ENCODE peak calls at places on chromosome 4, in seven cellular contexts. One of them, this sample, is unnamed.

GRCh38 chr4:8505229-8505628 is 64.7 kb downstream of the TRMT44 start:
- DNase-seq in heart left ventricle: no peak
- DNase-seq in sigmoid colon: peak; percentile 60
- DNase-seq in lower leg skin: no peak
- DNase-seq in H54: no peak
- DNase-seq in spleen: peak; percentile 58
- DNase-seq in body of pancreas: no peak
- DNase-seq in this sample: no peak

GRCh38 chr4:78059524-78059889 is 2.4 kb downstream of the FRAS1 start:
- DNase-seq in heart left ventricle: peak; percentile 51
- DNase-seq in sigmoid colon: peak; percentile 70
- DNase-seq in lower leg skin: no peak
- DNase-seq in H54: no peak
- DNase-seq in spleen: no peak
- DNase-seq in body of pancreas: peak; percentile 66
- DNase-seq in this sample: peak; percentile 65

GRCh38 chr4:7581477-7581876 is 146.7 kb upstream of the PSAPL1 start:
- DNase-seq in heart left ventricle: peak; percentile 26
- DNase-seq in sigmoid colon: no peak
- DNase-seq in lower leg skin: no peak
- DNase-seq in H54: peak; percentile 29
- DNase-seq in spleen: no peak
- DNase-seq in body of pancreas: peak; percentile 16
- DNase-seq in this sample: peak; percentile 12

GRCh38 chr4:37073226-37073840 is 171.2 kb upstream of the NWD2 start:
- DNase-seq in heart left ventricle: no peak
- DNase-seq in sigmoid colon: no peak
- DNase-seq in lower leg skin: no peak
- DNase-seq in H54: no peak
- DNase-seq in spleen: no peak
- DNase-seq in body of pancreas: no peak
- DNase-seq in this sample: no peak

GRCh38 chr4:169267070-169267469 is 3.7 kb downstream of the SH3RF1 start:
- DNase-seq in heart left ventricle: no peak
- DNase-seq in sigmoid colon: no peak
- DNase-seq in lower leg skin: no peak
- DNase-seq in H54: no peak
- DNase-seq in spleen: no peak
- DNase-seq in body of pancreas: no peak
- DNase-seq in this sample: no peak

GRCh38 chr4:113440366-113440765 is 321.2 kb downstream of the CAMK2D start:
- DNase-seq in heart left ventricle: no peak
- DNase-seq in sigmoid colon: no peak
- DNase-seq in lower leg skin: no peak
- DNase-seq in H54: no peak
- DNase-seq in spleen: no peak
- DNase-seq in body of pancreas: no peak
- DNase-seq in this sample: no peak

GRCh38 chr4:149791836-149792235 is 23.8 kb downstream of the IQCM start:
- DNase-seq in heart left ventricle: no peak
- DNase-seq in sigmoid colon: no peak
- DNase-seq in lower leg skin: no peak
- DNase-seq in H54: no peak
- DNase-seq in spleen: no peak
- DNase-seq in body of pancreas: no peak
- DNase-seq in this sample: no peak

GRCh38 chr4:10093801-10094552 is 22.6 kb downstream of the WDR1 start:
- DNase-seq in heart left ventricle: no peak
- DNase-seq in sigmoid colon: no peak
- DNase-seq in lower leg skin: no peak
- DNase-seq in H54: no peak
- DNase-seq in spleen: no peak
- DNase-seq in body of pancreas: no peak
- DNase-seq in this sample: no peak

GRCh38 chr4:112759313-112759712 is 122.4 kb downstream of the LARP7 start:
- DNase-seq in heart left ventricle: no peak
- DNase-seq in sigmoid colon: no peak
- DNase-seq in lower leg skin: no peak
- DNase-seq in H54: no peak
- DNase-seq in spleen: no peak
- DNase-seq in body of pancreas: no peak
- DNase-seq in this sample: no peak

GRCh38 chr4:84159767-84160166 is 339.3 kb downstream of the NKX6-1 start:
- DNase-seq in heart left ventricle: no peak
- DNase-seq in sigmoid colon: no peak
- DNase-seq in lower leg skin: no peak
- DNase-seq in H54: no peak
- DNase-seq in spleen: no peak
- DNase-seq in body of pancreas: peak; percentile 7
- DNase-seq in this sample: no peak

GRCh38 chr4:119211856-119212250 is 660 bp upstream of the USP53 start:
- DNase-seq in heart left ventricle: no peak
- DNase-seq in sigmoid colon: no peak
- DNase-seq in lower leg skin: no peak
- DNase-seq in H54: no peak
- DNase-seq in spleen: no peak
- DNase-seq in body of pancreas: no peak
- DNase-seq in this sample: no peak

GRCh38 chr4:78938474-78938867 is 767 bp downstream of the PAQR3 start:
- DNase-seq in heart left ventricle: no peak
- DNase-seq in sigmoid colon: no peak
- DNase-seq in lower leg skin: no peak
- DNase-seq in H54: no peak
- DNase-seq in spleen: no peak
- DNase-seq in body of pancreas: no peak
- DNase-seq in this sample: peak; percentile 50

GRCh38 chr4:119300388-119301131 is 21.4 kb downstream of the FABP2 start:
- DNase-seq in heart left ventricle: peak; percentile 94
- DNase-seq in sigmoid colon: peak; percentile 96
- DNase-seq in lower leg skin: peak; percentile 99
- DNase-seq in H54: peak; percentile 60
- DNase-seq in spleen: peak; percentile 99
- DNase-seq in body of pancreas: peak; percentile 98
- DNase-seq in this sample: no peak

GRCh38 chr4:36218121-36218520 is 26.2 kb downstream of the ARAP2 start:
- DNase-seq in heart left ventricle: no peak
- DNase-seq in sigmoid colon: no peak
- DNase-seq in lower leg skin: no peak
- DNase-seq in H54: no peak
- DNase-seq in spleen: no peak
- DNase-seq in body of pancreas: no peak
- DNase-seq in this sample: no peak

GRCh38 chr4:69896530-69897116 is 34.2 kb upstream of the CSN1S1 start:
- DNase-seq in heart left ventricle: no peak
- DNase-seq in sigmoid colon: no peak
- DNase-seq in lower leg skin: no peak
- DNase-seq in H54: no peak
- DNase-seq in spleen: no peak
- DNase-seq in body of pancreas: no peak
- DNase-seq in this sample: no peak

GRCh38 chr4:110014233-110014632 is 101.5 kb downstream of the EGF start:
- DNase-seq in heart left ventricle: no peak
- DNase-seq in sigmoid colon: no peak
- DNase-seq in lower leg skin: no peak
- DNase-seq in H54: no peak
- DNase-seq in spleen: no peak
- DNase-seq in body of pancreas: no peak
- DNase-seq in this sample: no peak

GRCh38 chr4:8123865-8124264 is 34.7 kb downstream of the ABLIM2 start:
- DNase-seq in heart left ventricle: no peak
- DNase-seq in sigmoid colon: no peak
- DNase-seq in lower leg skin: no peak
- DNase-seq in H54: no peak
- DNase-seq in spleen: no peak
- DNase-seq in body of pancreas: no peak
- DNase-seq in this sample: no peak

GRCh38 chr4:114791976-114792375 is 193.4 kb downstream of the UGT8 start:
- DNase-seq in heart left ventricle: no peak
- DNase-seq in sigmoid colon: no peak
- DNase-seq in lower leg skin: no peak
- DNase-seq in H54: no peak
- DNase-seq in spleen: no peak
- DNase-seq in body of pancreas: no peak
- DNase-seq in this sample: no peak

GRCh38 chr4:38013461-38014366 is 53.5 kb downstream of the PTTG2 start:
- DNase-seq in heart left ventricle: peak; percentile 70
- DNase-seq in sigmoid colon: peak; percentile 83
- DNase-seq in lower leg skin: no peak
- DNase-seq in H54: peak; percentile 38
- DNase-seq in spleen: no peak
- DNase-seq in body of pancreas: peak; percentile 89
- DNase-seq in this sample: no peak

GRCh38 chr4:182370491-182370890 is 127.3 kb downstream of the TENM3 start:
- DNase-seq in heart left ventricle: no peak
- DNase-seq in sigmoid colon: no peak
- DNase-seq in lower leg skin: no peak
- DNase-seq in H54: no peak
- DNase-seq in spleen: no peak
- DNase-seq in body of pancreas: no peak
- DNase-seq in this sample: no peak

GRCh38 chr4:81684357-81684756 is 212.7 kb upstream of the RASGEF1B start:
- DNase-seq in heart left ventricle: no peak
- DNase-seq in sigmoid colon: no peak
- DNase-seq in lower leg skin: no peak
- DNase-seq in H54: no peak
- DNase-seq in spleen: no peak
- DNase-seq in body of pancreas: no peak
- DNase-seq in this sample: peak; percentile 13

GRCh38 chr4:75110061-75110460 is 177.1 kb downstream of the PARM1 start:
- DNase-seq in heart left ventricle: no peak
- DNase-seq in sigmoid colon: no peak
- DNase-seq in lower leg skin: peak; percentile 29
- DNase-seq in H54: no peak
- DNase-seq in spleen: no peak
- DNase-seq in body of pancreas: no peak
- DNase-seq in this sample: no peak

GRCh38 chr4:81465668-81466357 is 5.9 kb downstream of the RASGEF1B start:
- DNase-seq in heart left ventricle: no peak
- DNase-seq in sigmoid colon: no peak
- DNase-seq in lower leg skin: no peak
- DNase-seq in H54: no peak
- DNase-seq in spleen: no peak
- DNase-seq in body of pancreas: no peak
- DNase-seq in this sample: no peak

GRCh38 chr4:106032851-106033286 is 137.6 kb downstream of the NPNT start:
- DNase-seq in heart left ventricle: no peak
- DNase-seq in sigmoid colon: no peak
- DNase-seq in lower leg skin: no peak
- DNase-seq in H54: no peak
- DNase-seq in spleen: peak; percentile 33
- DNase-seq in body of pancreas: no peak
- DNase-seq in this sample: no peak

DNA sequence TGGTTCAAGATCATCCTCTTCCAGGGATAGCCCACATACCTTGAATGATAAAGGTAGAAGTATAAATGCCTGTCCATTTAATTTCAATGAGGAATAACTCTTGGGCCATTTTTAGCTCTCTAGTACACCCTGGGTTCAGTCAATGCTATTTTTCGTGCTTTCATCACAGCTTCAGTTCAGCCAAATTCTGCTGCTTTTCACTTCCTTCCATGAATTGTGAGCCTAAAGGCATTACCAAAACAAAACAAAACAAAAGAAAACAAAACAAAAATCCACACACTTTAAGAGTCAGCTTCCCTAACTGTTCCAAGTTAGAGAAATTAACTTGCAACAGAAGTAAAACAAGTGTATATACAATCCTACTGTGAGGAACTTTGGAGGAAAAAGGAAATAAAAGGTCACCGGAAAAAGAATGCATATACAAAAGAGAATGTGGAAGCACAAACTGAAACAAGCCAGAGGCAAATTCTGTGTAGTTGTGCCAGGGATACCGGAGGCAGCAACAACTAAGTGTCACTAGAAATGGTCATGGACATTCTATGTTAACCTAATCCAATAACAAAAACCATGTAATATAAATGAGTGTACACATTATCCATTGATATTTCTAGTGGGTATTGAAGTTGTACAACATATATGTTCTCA is 423.1 kb downstream of the KCTD8 start:
- DNase-seq in heart left ventricle: no peak
- DNase-seq in sigmoid colon: no peak
- DNase-seq in lower leg skin: no peak
- DNase-seq in H54: no peak
- DNase-seq in spleen: no peak
- DNase-seq in body of pancreas: no peak
- DNase-seq in this sample: no peak
- TF ChIP-seq POLR2A in heart left ventricle: no peak
- TF ChIP-seq POLR2A in sigmoid colon: no peak
- TF ChIP-seq POLR2A in lower leg skin: no peak
- TF ChIP-seq POLR2A in H54: no peak
- TF ChIP-seq POLR2A in spleen: no peak
- TF ChIP-seq POLR2A in body of pancreas: no peak
- TF ChIP-seq POLR2A in this sample: no peak

DNA sequence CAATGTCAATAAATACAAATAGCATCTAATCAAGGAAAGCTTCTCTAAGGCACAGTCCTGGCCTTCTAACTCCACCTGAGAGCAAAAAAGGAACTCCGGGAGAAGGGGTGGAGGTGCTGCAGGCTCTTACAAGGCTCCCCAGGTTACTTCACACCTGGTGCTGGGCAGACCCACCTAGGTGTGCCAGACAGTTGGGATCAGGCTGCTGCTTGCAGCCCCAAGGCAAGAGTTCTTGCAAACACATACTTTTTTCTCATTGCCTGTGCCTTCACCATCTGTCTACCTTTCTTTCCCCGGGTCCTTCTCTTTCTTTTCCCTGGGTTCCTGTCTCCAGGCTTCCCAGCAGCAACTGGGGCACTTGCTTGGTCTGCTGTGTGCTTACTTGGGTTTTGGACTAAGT is 81.4 kb upstream of the STIM2 start:
- DNase-seq in heart left ventricle: no peak
- DNase-seq in sigmoid colon: no peak
- DNase-seq in lower leg skin: no peak
- DNase-seq in H54: no peak
- DNase-seq in spleen: no peak
- DNase-seq in body of pancreas: no peak
- DNase-seq in this sample: no peak
- TF ChIP-seq POLR2A in heart left ventricle: no peak
- TF ChIP-seq POLR2A in sigmoid colon: no peak
- TF ChIP-seq POLR2A in lower leg skin: no peak
- TF ChIP-seq POLR2A in H54: no peak
- TF ChIP-seq POLR2A in spleen: no peak
- TF ChIP-seq POLR2A in body of pancreas: no peak
- TF ChIP-seq POLR2A in this sample: no peak

DNA sequence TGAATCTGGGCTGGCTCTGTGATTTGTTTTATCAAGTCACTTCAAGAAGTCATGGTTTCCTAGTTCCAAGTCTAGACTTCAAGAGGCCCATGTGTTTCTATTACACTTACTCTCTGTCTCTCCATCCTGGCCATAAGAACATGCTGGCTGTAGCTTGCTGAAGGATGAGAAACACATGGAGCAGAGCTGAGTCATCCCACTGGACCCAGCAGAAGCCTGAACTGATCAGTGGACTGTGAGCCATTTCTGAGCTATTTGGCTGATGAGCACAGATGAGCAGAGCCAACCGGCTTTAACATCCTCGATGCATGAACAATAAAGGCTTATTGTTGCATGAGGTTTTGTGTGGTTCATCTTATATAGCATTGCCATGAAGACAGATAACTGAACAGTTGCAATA is 290.6 kb upstream of the BOD1L1 start:
- DNase-seq in heart left ventricle: peak; percentile 33
- DNase-seq in sigmoid colon: peak; percentile 70
- DNase-seq in lower leg skin: no peak
- DNase-seq in H54: peak; percentile 2
- DNase-seq in spleen: no peak
- DNase-seq in body of pancreas: no peak
- DNase-seq in this sample: no peak
- TF ChIP-seq POLR2A in heart left ventricle: no peak
- TF ChIP-seq POLR2A in sigmoid colon: no peak
- TF ChIP-seq POLR2A in lower leg skin: no peak
- TF ChIP-seq POLR2A in H54: no peak
- TF ChIP-seq POLR2A in spleen: no peak
- TF ChIP-seq POLR2A in body of pancreas: no peak
- TF ChIP-seq POLR2A in this sample: no peak

GRCh38 chr4:154606728-154607723 is 5.4 kb downstream of the FGG start:
- DNase-seq in heart left ventricle: no peak
- DNase-seq in sigmoid colon: no peak
- DNase-seq in lower leg skin: no peak
- DNase-seq in H54: no peak
- DNase-seq in spleen: no peak
- DNase-seq in body of pancreas: no peak
- DNase-seq in this sample: no peak
- TF ChIP-seq POLR2A in heart left ventricle: no peak
- TF ChIP-seq POLR2A in sigmoid colon: no peak
- TF ChIP-seq POLR2A in lower leg skin: no peak
- TF ChIP-seq POLR2A in H54: no peak
- TF ChIP-seq POLR2A in spleen: no peak
- TF ChIP-seq POLR2A in body of pancreas: no peak
- TF ChIP-seq POLR2A in this sample: no peak